ENCODE peak calls at places on chromosome 4, in nine cellular contexts. One of them, this sample, is unnamed.

GRCh38 chr4:52840531-52841350 is 21.4 kb upstream of the RASL11B start:
- DNase-seq in NCI-H69: peak
- DNase-seq in EH: no peak
- DNase-seq in fibroblast of the conjunctiva: no peak
- DNase-seq in NCI-H1092: no peak
- DNase-seq in cardiac fibroblast: no peak
- DNase-seq in GM18507: no peak
- DNase-seq in Calu3: no peak
- DNase-seq in ELR: no peak
- DNase-seq in this sample: no peak

GRCh38 chr4:143616771-143617170 is 83.7 kb downstream of the FREM3 start:
- DNase-seq in cardiac fibroblast: no peak
- DNase-seq in EH: peak
- DNase-seq in NCI-H1092: no peak
- DNase-seq in Calu3: peak
- DNase-seq in ELR: peak
- DNase-seq in NCI-H69: no peak
- DNase-seq in fibroblast of the conjunctiva: no peak
- DNase-seq in GM18507: peak
- DNase-seq in this sample: no peak

GRCh38 chr4:1403591-1404572 is 2.4 kb downstream of the NKX1-1 start:
- DNase-seq in ELR: no peak
- DNase-seq in cardiac fibroblast: no peak
- DNase-seq in NCI-H69: no peak
- DNase-seq in NCI-H1092: no peak
- DNase-seq in EH: no peak
- DNase-seq in Calu3: no peak
- DNase-seq in GM18507: no peak
- DNase-seq in fibroblast of the conjunctiva: no peak
- DNase-seq in this sample: no peak

GRCh38 chr4:147633113-147633512 is 15.9 kb downstream of the TMEM184C start:
- DNase-seq in Calu3: no peak
- DNase-seq in cardiac fibroblast: no peak
- DNase-seq in NCI-H1092: no peak
- DNase-seq in ELR: no peak
- DNase-seq in EH: peak
- DNase-seq in fibroblast of the conjunctiva: peak
- DNase-seq in GM18507: no peak
- DNase-seq in NCI-H69: no peak
- DNase-seq in this sample: no peak

GRCh38 chr4:23819041-23819511 is 70.8 kb downstream of the PPARGC1A start:
- DNase-seq in Calu3: no peak
- DNase-seq in NCI-H1092: no peak
- DNase-seq in cardiac fibroblast: peak
- DNase-seq in GM18507: no peak
- DNase-seq in fibroblast of the conjunctiva: peak
- DNase-seq in EH: peak
- DNase-seq in ELR: no peak
- DNase-seq in NCI-H69: peak
- DNase-seq in this sample: no peak

GRCh38 chr4:24763631-24764302 is 31.6 kb upstream of the SOD3 start:
- DNase-seq in NCI-H69: peak
- DNase-seq in GM18507: no peak
- DNase-seq in fibroblast of the conjunctiva: no peak
- DNase-seq in Calu3: peak
- DNase-seq in EH: peak
- DNase-seq in NCI-H1092: no peak
- DNase-seq in ELR: peak
- DNase-seq in cardiac fibroblast: no peak
- DNase-seq in this sample: no peak

GRCh38 chr4:111268769-111269414 is 646.0 kb upstream of the PITX2 start:
- DNase-seq in EH: peak
- DNase-seq in NCI-H69: no peak
- DNase-seq in fibroblast of the conjunctiva: peak
- DNase-seq in NCI-H1092: no peak
- DNase-seq in cardiac fibroblast: peak
- DNase-seq in Calu3: no peak
- DNase-seq in GM18507: no peak
- DNase-seq in ELR: peak
- DNase-seq in this sample: no peak

GRCh38 chr4:75189976-75190375 is 257.1 kb downstream of the PARM1 start:
- DNase-seq in EH: no peak
- DNase-seq in NCI-H69: no peak
- DNase-seq in fibroblast of the conjunctiva: no peak
- DNase-seq in GM18507: no peak
- DNase-seq in Calu3: no peak
- DNase-seq in ELR: no peak
- DNase-seq in NCI-H1092: no peak
- DNase-seq in cardiac fibroblast: no peak
- DNase-seq in this sample: no peak

GRCh38 chr4:21554510-21554909 is 394.1 kb downstream of the KCNIP4 start:
- DNase-seq in cardiac fibroblast: no peak
- DNase-seq in GM18507: no peak
- DNase-seq in ELR: no peak
- DNase-seq in fibroblast of the conjunctiva: no peak
- DNase-seq in NCI-H1092: no peak
- DNase-seq in EH: no peak
- DNase-seq in Calu3: no peak
- DNase-seq in NCI-H69: no peak
- DNase-seq in this sample: no peak